ENCODE peak calls at places on chromosomes 2 and 18, in four cellular contexts. One of them, this sample, is unnamed.

GRCh38 chr2:177265386-177265690 is 811 bp upstream of the NFE2L2 start:
- DNase-seq in cardiac muscle cell: no peak
- DNase-seq in AG09309: no peak
- DNase-seq in BE2C: peak
- DNase-seq in this sample: no peak

GRCh38 chr2:55314985-55315384 is 46.0 kb upstream of the MTIF2 start:
- DNase-seq in cardiac muscle cell: no peak
- DNase-seq in BE2C: no peak
- DNase-seq in AG09309: no peak
- DNase-seq in this sample: no peak

GRCh38 chr2:219531639-219532377 is 11.8 kb downstream of the CHPF start:
- DNase-seq in BE2C: no peak
- DNase-seq in cardiac muscle cell: no peak
- DNase-seq in AG09309: no peak
- DNase-seq in this sample: no peak

GRCh38 chr2:236711440-236711839 is 141.8 kb downstream of the ACKR3 start:
- DNase-seq in AG09309: no peak
- DNase-seq in BE2C: no peak
- DNase-seq in cardiac muscle cell: no peak
- DNase-seq in this sample: no peak

GRCh38 chr2:144430722-144431163 is 89.2 kb downstream of the ZEB2 start:
- DNase-seq in cardiac muscle cell: peak
- DNase-seq in AG09309: no peak
- DNase-seq in BE2C: no peak
- DNase-seq in this sample: no peak

GRCh38 chr2:217801115-217801531 is 201.7 kb downstream of the TNS1 start:
- DNase-seq in AG09309: no peak
- DNase-seq in BE2C: peak
- DNase-seq in cardiac muscle cell: no peak
- DNase-seq in this sample: no peak

GRCh38 chr18:8732442-8733360 is 27.3 kb downstream of the MTCL1 start:
- DNase-seq in BE2C: no peak
- DNase-seq in AG09309: no peak
- DNase-seq in cardiac muscle cell: no peak
- DNase-seq in this sample: no peak

GRCh38 chr2:54535599-54536195 is 79.6 kb downstream of the SPTBN1 start:
- DNase-seq in AG09309: no peak
- DNase-seq in cardiac muscle cell: no peak
- DNase-seq in BE2C: no peak
- DNase-seq in this sample: no peak

GRCh38 chr2:234555616-234556249 is 58.9 kb upstream of the ARL4C start:
- DNase-seq in cardiac muscle cell: no peak
- DNase-seq in BE2C: no peak
- DNase-seq in AG09309: no peak
- DNase-seq in this sample: no peak

GRCh38 chr2:2689313-2689712 is 358.2 kb upstream of the MYT1L start:
- DNase-seq in AG09309: no peak
- DNase-seq in BE2C: no peak
- DNase-seq in cardiac muscle cell: no peak
- DNase-seq in this sample: no peak

GRCh38 chr2:107669335-107669734 is 157.4 kb upstream of the RGPD4 start:
- DNase-seq in BE2C: no peak
- DNase-seq in cardiac muscle cell: no peak
- DNase-seq in AG09309: no peak
- DNase-seq in this sample: no peak
- TF ChIP-seq CTCF in BE2C: no peak
- TF ChIP-seq CTCF in cardiac muscle cell: peak
- TF ChIP-seq CTCF in AG09309: peak
- TF ChIP-seq CTCF in this sample: no peak

GRCh38 chr2:189763908-189764661 is 1.5 kb upstream of the OSGEPL1 start:
- DNase-seq in BE2C: no peak
- DNase-seq in cardiac muscle cell: no peak
- DNase-seq in AG09309: no peak
- DNase-seq in this sample: no peak

GRCh38 chr2:189762229-189762550 is 402 bp downstream of the OSGEPL1 start:
- DNase-seq in AG09309: no peak
- DNase-seq in cardiac muscle cell: no peak
- DNase-seq in BE2C: no peak
- DNase-seq in this sample: no peak

GRCh38 chr2:189762551-189763298 is at the start of gene OSGEPL1:
- DNase-seq in cardiac muscle cell: peak
- DNase-seq in AG09309: peak
- DNase-seq in BE2C: peak
- DNase-seq in this sample: peak
- TF ChIP-seq CTCF in cardiac muscle cell: peak
- TF ChIP-seq CTCF in AG09309: peak
- TF ChIP-seq CTCF in BE2C: peak
- TF ChIP-seq CTCF in this sample: peak

GRCh38 chr2:64228126-64228678 is 84.0 kb upstream of the PELI1 start:
- DNase-seq in AG09309: no peak
- DNase-seq in BE2C: peak
- DNase-seq in cardiac muscle cell: peak
- DNase-seq in this sample: peak
- TF ChIP-seq CTCF in AG09309: peak
- TF ChIP-seq CTCF in BE2C: no peak
- TF ChIP-seq CTCF in cardiac muscle cell: peak
- TF ChIP-seq CTCF in this sample: no peak

GRCh38 chr2:37742286-37742685 is 70.8 kb upstream of the CDC42EP3 start:
- DNase-seq in BE2C: no peak
- DNase-seq in cardiac muscle cell: no peak
- DNase-seq in AG09309: no peak
- DNase-seq in this sample: no peak

GRCh38 chr2:37737507-37737906 is 66.1 kb upstream of the CDC42EP3 start:
- DNase-seq in AG09309: no peak
- DNase-seq in BE2C: no peak
- DNase-seq in cardiac muscle cell: no peak
- DNase-seq in this sample: no peak

GRCh38 chr2:37740330-37740729 is 68.9 kb upstream of the CDC42EP3 start:
- DNase-seq in AG09309: no peak
- DNase-seq in BE2C: no peak
- DNase-seq in cardiac muscle cell: no peak
- DNase-seq in this sample: no peak

GRCh38 chr2:37744010-37744409 is 72.6 kb upstream of the CDC42EP3 start:
- DNase-seq in cardiac muscle cell: no peak
- DNase-seq in BE2C: no peak
- DNase-seq in AG09309: no peak
- DNase-seq in this sample: no peak

GRCh38 chr2:37738266-37738885 is 66.9 kb upstream of the CDC42EP3 start:
- DNase-seq in BE2C: no peak
- DNase-seq in cardiac muscle cell: no peak
- DNase-seq in AG09309: no peak
- DNase-seq in this sample: no peak
- TF ChIP-seq CTCF in BE2C: no peak
- TF ChIP-seq CTCF in cardiac muscle cell: no peak
- TF ChIP-seq CTCF in AG09309: no peak
- TF ChIP-seq CTCF in this sample: no peak

This sample was measured in glutamatergic neuron.